ENCODE peak calls at places on chromosomes 12 and 14, in seven cellular contexts. L, V, G, S, P, C and B are unnamed samples.

GRCh38 chr14:52974406-52974805 is 23.6 kb upstream of the FERMT2 start:
- DNase-seq in L (no peak), V (peak; percentile 15), G (no peak), S (no peak), P (no peak), C (no peak), B (peak; percentile 54)

GRCh38 chr14:64889352-64889751 is 9.6 kb upstream of the SPTB start:
- DNase-seq in L (no peak), V (no peak), G (no peak), S (no peak), P (no peak), C (no peak), B (peak; percentile 17)

GRCh38 chr12:48682927-48683326 is 889 bp upstream of the KANSL2 start:
- DNase-seq in L (no peak), V (no peak), G (no peak), S (no peak), P (no peak), C (no peak), B (no peak)

GRCh38 chr12:24954261-24954660 is 5.4 kb upstream of the BCAT1 start:
- DNase-seq in L (no peak), V (no peak), G (peak; percentile 32), S (no peak), P (no peak), C (no peak), B (no peak)

GRCh38 chr12:127205781-127206535 is 1061.0 kb upstream of the TMEM132C start:
- DNase-seq in L (no peak), V (no peak), G (no peak), S (no peak), P (no peak), C (no peak), B (no peak)

GRCh38 chr14:45212231-45212630 is 40.8 kb downstream of the MIS18BP1 start:
- DNase-seq in L (no peak), V (no peak), G (no peak), S (no peak), P (peak; percentile 55), C (no peak), B (no peak)

GRCh38 chr12:93679308-93679933 is 2.2 kb downstream of the CRADD start:
- DNase-seq in L (no peak), V (no peak), G (no peak), S (no peak), P (no peak), C (no peak), B (no peak)

GRCh38 chr12:126219139-126219538 is 1153.9 kb downstream of the AACS start:
- DNase-seq in L (no peak), V (no peak), G (no peak), S (no peak), P (no peak), C (no peak), B (no peak)

GRCh38 chr12:123071401-123072304 is 79.2 kb downstream of the PITPNM2 start:
- DNase-seq in L (no peak), V (no peak), G (no peak), S (no peak), P (no peak), C (peak; percentile 68), B (no peak)

GRCh38 chr12:121801601-121802484 is 2.0 kb upstream of the SETD1B start:
- DNase-seq in L (peak; percentile 66), V (peak; percentile 56), G (no peak), S (no peak), P (peak; percentile 58), C (peak; percentile 58), B (peak; percentile 27)

GRCh38 chr14:81991998-81992397 is 458.3 kb upstream of the SEL1L start:
- DNase-seq in L (peak; percentile 20), V (peak; percentile 35), G (no peak), S (no peak), P (peak; percentile 57), C (no peak), B (peak; percentile 14)

GRCh38 chr12:119666226-119666808 is 1.6 kb upstream of the PRKAB1 start:
- DNase-seq in L (peak; percentile 56), V (no peak), G (no peak), S (no peak), P (no peak), C (no peak), B (no peak)

GRCh38 chr14:61753631-61754030 is 8.6 kb upstream of the SNAPC1 start:
- DNase-seq in L (peak; percentile 23), V (peak; percentile 58), G (no peak), S (no peak), P (peak; percentile 55), C (no peak), B (no peak)

GRCh38 chr12:109720152-109720855 is 6.7 kb downstream of the FAM222A start:
- DNase-seq in L (no peak), V (no peak), G (peak; percentile 70), S (no peak), P (no peak), C (peak; percentile 96), B (no peak)

GRCh38 chr12:71584356-71584755 is 79.3 kb downstream of the ZFC3H1 start:
- DNase-seq in L (no peak), V (no peak), G (no peak), S (no peak), P (no peak), C (no peak), B (no peak)

GRCh38 chr12:6790496-6791150 is 1.3 kb downstream of the CD4 start:
- DNase-seq in L (no peak), V (no peak), G (no peak), S (no peak), P (no peak), C (no peak), B (no peak)

GRCh38 chr12:119115296-119115905 is 63.3 kb upstream of the HSPB8 start:
- DNase-seq in L (peak; percentile 37), V (peak; percentile 58), G (peak; percentile 75), S (peak; percentile 41), P (peak; percentile 84), C (peak; percentile 76), B (peak; percentile 74)

GRCh38 chr12:114025935-114026334 is 59.8 kb upstream of the RBM19 start:
- DNase-seq in L (no peak), V (no peak), G (no peak), S (no peak), P (no peak), C (no peak), B (no peak)

GRCh38 chr12:120854804-120855203 is 49.4 kb downstream of the SPPL3 start:
- DNase-seq in L (no peak), V (no peak), G (no peak), S (no peak), P (no peak), C (no peak), B (no peak)

GRCh38 chr14:102819176-102819628 is 42.0 kb downstream of the TRAF3 start:
- DNase-seq in L (no peak), V (no peak), G (no peak), S (no peak), P (no peak), C (no peak), B (no peak)

GRCh38 chr12:94650143-94651056 is at the start of gene TMCC3:
- DNase-seq in L (no peak), V (peak; percentile 62), G (peak; percentile 87), S (no peak), P (peak; percentile 66), C (peak; percentile 80), B (peak; percentile 68)

GRCh38 chr14:97414718-97415098 is 617.5 kb downstream of the VRK1 start:
- DNase-seq in L (no peak), V (no peak), G (no peak), S (no peak), P (peak; percentile 28), C (no peak), B (no peak)

GRCh38 chr12:50918584-50919316 is 33.6 kb upstream of the HIGD1C start:
- DNase-seq in L (no peak), V (no peak), G (no peak), S (no peak), P (no peak), C (no peak), B (no peak)

GRCh38 chr14:92753250-92753649 is 4.8 kb upstream of the LGMN start:
- DNase-seq in L (no peak), V (no peak), G (no peak), S (no peak), P (no peak), C (no peak), B (no peak)

GRCh38 chr14:104282332-104283196 is 144.2 kb downstream of the KIF26A start:
- DNase-seq in L (no peak), V (no peak), G (no peak), S (no peak), P (no peak), C (no peak), B (no peak)

GRCh38 chr12:114342651-114343050 is 63.3 kb downstream of the TBX5 start:
- DNase-seq in L (no peak), V (peak; percentile 26), G (no peak), S (no peak), P (no peak), C (no peak), B (no peak)

GRCh38 chr14:71410578-71411279 is 503.5 kb downstream of the PCNX1 start:
- DNase-seq in L (no peak), V (no peak), G (no peak), S (no peak), P (peak; percentile 23), C (no peak), B (no peak)
- H3K4me1 ChIP-seq in L (no peaks in the 10 kb centered on the region), V (peaks cover 37% of the 10 kb centered on the region), G (peaks cover 28% of the 10 kb centered on the region), S (no peaks in the 10 kb centered on the region), P (no peaks in the 10 kb centered on the region), C (peaks cover 12% of the 10 kb centered on the region), B (peaks cover 14% of the 10 kb centered on the region)

GRCh38 chr14:37270629-37271028 is 72.9 kb downstream of the MIPOL1 start:
- DNase-seq in L (no peak), V (no peak), G (no peak), S (no peak), P (no peak), C (no peak), B (no peak)
- TF ChIP-seq EZH2phosphoT487 in L (no peak), V (no peak), G (no peak), S (no peak), P (no peak), C (no peak), B (no peak)

GRCh38 chr12:132498931-132499330 is 9.0 kb downstream of the FBRSL1 start:
- DNase-seq in L (no peak), V (no peak), G (no peak), S (no peak), P (no peak), C (no peak), B (no peak)
- H3K4me1 ChIP-seq in L (peaks cover 6% of the 10 kb centered on the region), V (no peaks in the 10 kb centered on the region), G (no peaks in the 10 kb centered on the region), S (peaks cover 21% of the 10 kb centered on the region), P (peaks cover 11% of the 10 kb centered on the region), C (peaks cover 18% of the 10 kb centered on the region), B (peaks cover 18% of the 10 kb centered on the region)

GRCh38 chr12:66035289-66035961 is 95.1 kb downstream of the LLPH start:
- DNase-seq in L (peak; percentile 12), V (peak; percentile 72), G (no peak), S (peak; percentile 68), P (peak; percentile 56), C (peak; percentile 27), B (peak; percentile 79)
- TF ChIP-seq EZH2phosphoT487 in L (no peak), V (no peak), G (no peak), S (no peak), P (no peak), C (no peak), B (no peak)